ENCODE peak calls at places on chromosomes 2 and 18, in seven cellular contexts. One of them, this sample, is unnamed.
A peak's percentile ranks its signal among the peaks of the same experiment; 100 is the strongest.

GRCh38 chr2:38505779-38506178 is 96.9 kb downstream of the HNRNPLL start:
- DNase-seq in mesendoderm: peak; percentile 67
- DNase-seq in activated CD4-positive, CD25-positive, alpha-beta regulatory T cell treated with anti-CD3 and anti-CD28 coated beads, Interleukin-2, amount 50 U/mL, for 16 hours: no peak
- DNase-seq in stimulated activated CD8-positive, alpha-beta memory T cell treated with anti-CD3 and anti-CD28 coated beads, Interleukin-12 subunit alpha, Interleukin-12 subunit beta, amount 100 ng/mL, for 1 hour: no peak
- DNase-seq in heart right ventricle: peak; percentile 32
- DNase-seq in DMS153: no peak
- DNase-seq in iris pigment epithelial cell: peak; percentile 93
- DNase-seq in this sample: no peak

GRCh38 chr18:61435064-61435652 is 101.9 kb downstream of the CDH20 start:
- DNase-seq in mesendoderm: peak; percentile 64
- DNase-seq in activated CD4-positive, CD25-positive, alpha-beta regulatory T cell treated with anti-CD3 and anti-CD28 coated beads, Interleukin-2, amount 50 U/mL, for 16 hours: no peak
- DNase-seq in stimulated activated CD8-positive, alpha-beta memory T cell treated with anti-CD3 and anti-CD28 coated beads, Interleukin-12 subunit alpha, Interleukin-12 subunit beta, amount 100 ng/mL, for 1 hour: no peak
- DNase-seq in heart right ventricle: no peak
- DNase-seq in DMS153: no peak
- DNase-seq in iris pigment epithelial cell: peak; percentile 17
- DNase-seq in this sample: peak; percentile 1

GRCh38 chr18:46097853-46098615 is at the start of gene ATP5F1A:
- DNase-seq in mesendoderm: peak; percentile 92
- DNase-seq in activated CD4-positive, CD25-positive, alpha-beta regulatory T cell treated with anti-CD3 and anti-CD28 coated beads, Interleukin-2, amount 50 U/mL, for 16 hours: peak; percentile 68
- DNase-seq in stimulated activated CD8-positive, alpha-beta memory T cell treated with anti-CD3 and anti-CD28 coated beads, Interleukin-12 subunit alpha, Interleukin-12 subunit beta, amount 100 ng/mL, for 1 hour: peak; percentile 79
- DNase-seq in heart right ventricle: peak; percentile 95
- DNase-seq in DMS153: peak; percentile 59
- DNase-seq in iris pigment epithelial cell: peak; percentile 87
- DNase-seq in this sample: peak; percentile 77

GRCh38 chr18:32548688-32549087 is 78.0 kb upstream of the GAREM1 start:
- DNase-seq in mesendoderm: peak; percentile 85
- DNase-seq in activated CD4-positive, CD25-positive, alpha-beta regulatory T cell treated with anti-CD3 and anti-CD28 coated beads, Interleukin-2, amount 50 U/mL, for 16 hours: no peak
- DNase-seq in stimulated activated CD8-positive, alpha-beta memory T cell treated with anti-CD3 and anti-CD28 coated beads, Interleukin-12 subunit alpha, Interleukin-12 subunit beta, amount 100 ng/mL, for 1 hour: no peak
- DNase-seq in heart right ventricle: no peak
- DNase-seq in DMS153: peak; percentile 87
- DNase-seq in iris pigment epithelial cell: no peak
- DNase-seq in this sample: no peak

GRCh38 chr2:105644174-105644980 is 100.3 kb upstream of the NCK2 start:
- DNase-seq in mesendoderm: no peak
- DNase-seq in activated CD4-positive, CD25-positive, alpha-beta regulatory T cell treated with anti-CD3 and anti-CD28 coated beads, Interleukin-2, amount 50 U/mL, for 16 hours: no peak
- DNase-seq in stimulated activated CD8-positive, alpha-beta memory T cell treated with anti-CD3 and anti-CD28 coated beads, Interleukin-12 subunit alpha, Interleukin-12 subunit beta, amount 100 ng/mL, for 1 hour: no peak
- DNase-seq in heart right ventricle: no peak
- DNase-seq in DMS153: no peak
- DNase-seq in iris pigment epithelial cell: peak; percentile 10
- DNase-seq in this sample: peak; percentile 19

GRCh38 chr2:32006992-32007391 is 3.8 kb downstream of the MEMO1 start:
- DNase-seq in mesendoderm: no peak
- DNase-seq in activated CD4-positive, CD25-positive, alpha-beta regulatory T cell treated with anti-CD3 and anti-CD28 coated beads, Interleukin-2, amount 50 U/mL, for 16 hours: no peak
- DNase-seq in stimulated activated CD8-positive, alpha-beta memory T cell treated with anti-CD3 and anti-CD28 coated beads, Interleukin-12 subunit alpha, Interleukin-12 subunit beta, amount 100 ng/mL, for 1 hour: no peak
- DNase-seq in heart right ventricle: no peak
- DNase-seq in DMS153: no peak
- DNase-seq in iris pigment epithelial cell: no peak
- DNase-seq in this sample: no peak

GRCh38 chr2:12827721-12828120 is 111.0 kb downstream of the TRIB2 start:
- DNase-seq in mesendoderm: no peak
- DNase-seq in activated CD4-positive, CD25-positive, alpha-beta regulatory T cell treated with anti-CD3 and anti-CD28 coated beads, Interleukin-2, amount 50 U/mL, for 16 hours: no peak
- DNase-seq in stimulated activated CD8-positive, alpha-beta memory T cell treated with anti-CD3 and anti-CD28 coated beads, Interleukin-12 subunit alpha, Interleukin-12 subunit beta, amount 100 ng/mL, for 1 hour: no peak
- DNase-seq in heart right ventricle: no peak
- DNase-seq in DMS153: no peak
- DNase-seq in iris pigment epithelial cell: no peak
- DNase-seq in this sample: no peak

GRCh38 chr2:129922571-129923264 is 56.7 kb upstream of the RAB6C start:
- DNase-seq in mesendoderm: peak; percentile 14
- DNase-seq in activated CD4-positive, CD25-positive, alpha-beta regulatory T cell treated with anti-CD3 and anti-CD28 coated beads, Interleukin-2, amount 50 U/mL, for 16 hours: no peak
- DNase-seq in stimulated activated CD8-positive, alpha-beta memory T cell treated with anti-CD3 and anti-CD28 coated beads, Interleukin-12 subunit alpha, Interleukin-12 subunit beta, amount 100 ng/mL, for 1 hour: no peak
- DNase-seq in heart right ventricle: no peak
- DNase-seq in DMS153: peak; percentile 40
- DNase-seq in iris pigment epithelial cell: no peak
- DNase-seq in this sample: no peak

GRCh38 chr2:118803012-118803411 is 44.4 kb downstream of the EN1 start:
- DNase-seq in mesendoderm: no peak
- DNase-seq in activated CD4-positive, CD25-positive, alpha-beta regulatory T cell treated with anti-CD3 and anti-CD28 coated beads, Interleukin-2, amount 50 U/mL, for 16 hours: no peak
- DNase-seq in stimulated activated CD8-positive, alpha-beta memory T cell treated with anti-CD3 and anti-CD28 coated beads, Interleukin-12 subunit alpha, Interleukin-12 subunit beta, amount 100 ng/mL, for 1 hour: no peak
- DNase-seq in heart right ventricle: no peak
- DNase-seq in DMS153: no peak
- DNase-seq in iris pigment epithelial cell: no peak
- DNase-seq in this sample: no peak

GRCh38 chr18:22505136-22505535 is 87.4 kb upstream of the CTAGE1 start:
- DNase-seq in mesendoderm: no peak
- DNase-seq in activated CD4-positive, CD25-positive, alpha-beta regulatory T cell treated with anti-CD3 and anti-CD28 coated beads, Interleukin-2, amount 50 U/mL, for 16 hours: no peak
- DNase-seq in stimulated activated CD8-positive, alpha-beta memory T cell treated with anti-CD3 and anti-CD28 coated beads, Interleukin-12 subunit alpha, Interleukin-12 subunit beta, amount 100 ng/mL, for 1 hour: no peak
- DNase-seq in heart right ventricle: no peak
- DNase-seq in DMS153: no peak
- DNase-seq in iris pigment epithelial cell: peak; percentile 20
- DNase-seq in this sample: peak; percentile 60

GRCh38 chr2:18795881-18796280 is 206.5 kb upstream of the NT5C1B start:
- DNase-seq in mesendoderm: no peak
- DNase-seq in activated CD4-positive, CD25-positive, alpha-beta regulatory T cell treated with anti-CD3 and anti-CD28 coated beads, Interleukin-2, amount 50 U/mL, for 16 hours: no peak
- DNase-seq in stimulated activated CD8-positive, alpha-beta memory T cell treated with anti-CD3 and anti-CD28 coated beads, Interleukin-12 subunit alpha, Interleukin-12 subunit beta, amount 100 ng/mL, for 1 hour: no peak
- DNase-seq in heart right ventricle: no peak
- DNase-seq in DMS153: no peak
- DNase-seq in iris pigment epithelial cell: peak; percentile 46
- DNase-seq in this sample: peak; percentile 60

GRCh38 chr2:191863988-191864387 is 17.1 kb upstream of the CAVIN2 start:
- DNase-seq in mesendoderm: no peak
- DNase-seq in activated CD4-positive, CD25-positive, alpha-beta regulatory T cell treated with anti-CD3 and anti-CD28 coated beads, Interleukin-2, amount 50 U/mL, for 16 hours: no peak
- DNase-seq in stimulated activated CD8-positive, alpha-beta memory T cell treated with anti-CD3 and anti-CD28 coated beads, Interleukin-12 subunit alpha, Interleukin-12 subunit beta, amount 100 ng/mL, for 1 hour: no peak
- DNase-seq in heart right ventricle: no peak
- DNase-seq in DMS153: no peak
- DNase-seq in iris pigment epithelial cell: peak; percentile 75
- DNase-seq in this sample: peak; percentile 81

GRCh38 chr2:1024981-1025380 is 74.3 kb downstream of the SNTG2 start:
- DNase-seq in mesendoderm: no peak
- DNase-seq in activated CD4-positive, CD25-positive, alpha-beta regulatory T cell treated with anti-CD3 and anti-CD28 coated beads, Interleukin-2, amount 50 U/mL, for 16 hours: no peak
- DNase-seq in stimulated activated CD8-positive, alpha-beta memory T cell treated with anti-CD3 and anti-CD28 coated beads, Interleukin-12 subunit alpha, Interleukin-12 subunit beta, amount 100 ng/mL, for 1 hour: no peak
- DNase-seq in heart right ventricle: no peak
- DNase-seq in DMS153: no peak
- DNase-seq in iris pigment epithelial cell: no peak
- DNase-seq in this sample: no peak

GRCh38 chr2:145845207-145845894 is 1325.4 kb upstream of the ZEB2 start:
- DNase-seq in mesendoderm: no peak
- DNase-seq in activated CD4-positive, CD25-positive, alpha-beta regulatory T cell treated with anti-CD3 and anti-CD28 coated beads, Interleukin-2, amount 50 U/mL, for 16 hours: no peak
- DNase-seq in stimulated activated CD8-positive, alpha-beta memory T cell treated with anti-CD3 and anti-CD28 coated beads, Interleukin-12 subunit alpha, Interleukin-12 subunit beta, amount 100 ng/mL, for 1 hour: no peak
- DNase-seq in heart right ventricle: no peak
- DNase-seq in DMS153: peak; percentile 63
- DNase-seq in iris pigment epithelial cell: peak; percentile 45
- DNase-seq in this sample: no peak

GRCh38 chr2:59874971-59875755 is 678.3 kb downstream of the BCL11A start:
- DNase-seq in mesendoderm: peak; percentile 4
- DNase-seq in activated CD4-positive, CD25-positive, alpha-beta regulatory T cell treated with anti-CD3 and anti-CD28 coated beads, Interleukin-2, amount 50 U/mL, for 16 hours: no peak
- DNase-seq in stimulated activated CD8-positive, alpha-beta memory T cell treated with anti-CD3 and anti-CD28 coated beads, Interleukin-12 subunit alpha, Interleukin-12 subunit beta, amount 100 ng/mL, for 1 hour: no peak
- DNase-seq in heart right ventricle: no peak
- DNase-seq in DMS153: no peak
- DNase-seq in iris pigment epithelial cell: no peak
- DNase-seq in this sample: no peak

GRCh38 chr2:178428396-178428806 is 22.6 kb downstream of the PRKRA start:
- DNase-seq in mesendoderm: no peak
- DNase-seq in activated CD4-positive, CD25-positive, alpha-beta regulatory T cell treated with anti-CD3 and anti-CD28 coated beads, Interleukin-2, amount 50 U/mL, for 16 hours: no peak
- DNase-seq in stimulated activated CD8-positive, alpha-beta memory T cell treated with anti-CD3 and anti-CD28 coated beads, Interleukin-12 subunit alpha, Interleukin-12 subunit beta, amount 100 ng/mL, for 1 hour: no peak
- DNase-seq in heart right ventricle: no peak
- DNase-seq in DMS153: no peak
- DNase-seq in iris pigment epithelial cell: no peak
- DNase-seq in this sample: no peak

GRCh38 chr2:149857344-149857743 is 269.8 kb upstream of the MMADHC start:
- DNase-seq in mesendoderm: no peak
- DNase-seq in activated CD4-positive, CD25-positive, alpha-beta regulatory T cell treated with anti-CD3 and anti-CD28 coated beads, Interleukin-2, amount 50 U/mL, for 16 hours: no peak
- DNase-seq in stimulated activated CD8-positive, alpha-beta memory T cell treated with anti-CD3 and anti-CD28 coated beads, Interleukin-12 subunit alpha, Interleukin-12 subunit beta, amount 100 ng/mL, for 1 hour: no peak
- DNase-seq in heart right ventricle: no peak
- DNase-seq in DMS153: no peak
- DNase-seq in iris pigment epithelial cell: peak; percentile 59
- DNase-seq in this sample: peak; percentile 53

GRCh38 chr2:96245609-96246390 is 20.0 kb downstream of the TMEM127 start:
- DNase-seq in mesendoderm: no peak
- DNase-seq in activated CD4-positive, CD25-positive, alpha-beta regulatory T cell treated with anti-CD3 and anti-CD28 coated beads, Interleukin-2, amount 50 U/mL, for 16 hours: no peak
- DNase-seq in stimulated activated CD8-positive, alpha-beta memory T cell treated with anti-CD3 and anti-CD28 coated beads, Interleukin-12 subunit alpha, Interleukin-12 subunit beta, amount 100 ng/mL, for 1 hour: no peak
- DNase-seq in heart right ventricle: no peak
- DNase-seq in DMS153: no peak
- DNase-seq in iris pigment epithelial cell: peak; percentile 85
- DNase-seq in this sample: peak; percentile 68

GRCh38 chr2:197075754-197076337 is 149.3 kb upstream of the PGAP1 start:
- DNase-seq in mesendoderm: peak; percentile 30
- DNase-seq in activated CD4-positive, CD25-positive, alpha-beta regulatory T cell treated with anti-CD3 and anti-CD28 coated beads, Interleukin-2, amount 50 U/mL, for 16 hours: no peak
- DNase-seq in stimulated activated CD8-positive, alpha-beta memory T cell treated with anti-CD3 and anti-CD28 coated beads, Interleukin-12 subunit alpha, Interleukin-12 subunit beta, amount 100 ng/mL, for 1 hour: no peak
- DNase-seq in heart right ventricle: no peak
- DNase-seq in DMS153: no peak
- DNase-seq in iris pigment epithelial cell: peak; percentile 31
- DNase-seq in this sample: no peak

GRCh38 chr18:5296706-5297320 is 1.3 kb upstream of the ZBTB14 start:
- DNase-seq in mesendoderm: peak; percentile 96
- DNase-seq in activated CD4-positive, CD25-positive, alpha-beta regulatory T cell treated with anti-CD3 and anti-CD28 coated beads, Interleukin-2, amount 50 U/mL, for 16 hours: peak; percentile 18
- DNase-seq in stimulated activated CD8-positive, alpha-beta memory T cell treated with anti-CD3 and anti-CD28 coated beads, Interleukin-12 subunit alpha, Interleukin-12 subunit beta, amount 100 ng/mL, for 1 hour: peak; percentile 34
- DNase-seq in heart right ventricle: peak; percentile 83
- DNase-seq in DMS153: peak; percentile 55
- DNase-seq in iris pigment epithelial cell: peak; percentile 90
- DNase-seq in this sample: peak; percentile 86

GRCh38 chr18:45688834-45689233 is 35.1 kb upstream of the SLC14A1 start:
- DNase-seq in mesendoderm: no peak
- DNase-seq in activated CD4-positive, CD25-positive, alpha-beta regulatory T cell treated with anti-CD3 and anti-CD28 coated beads, Interleukin-2, amount 50 U/mL, for 16 hours: no peak
- DNase-seq in stimulated activated CD8-positive, alpha-beta memory T cell treated with anti-CD3 and anti-CD28 coated beads, Interleukin-12 subunit alpha, Interleukin-12 subunit beta, amount 100 ng/mL, for 1 hour: peak; percentile 55
- DNase-seq in heart right ventricle: no peak
- DNase-seq in DMS153: no peak
- DNase-seq in iris pigment epithelial cell: no peak
- DNase-seq in this sample: no peak

GRCh38 chr2:6896930-6897759 is 19.6 kb downstream of the RSAD2 start:
- DNase-seq in mesendoderm: peak; percentile 29
- DNase-seq in activated CD4-positive, CD25-positive, alpha-beta regulatory T cell treated with anti-CD3 and anti-CD28 coated beads, Interleukin-2, amount 50 U/mL, for 16 hours: no peak
- DNase-seq in stimulated activated CD8-positive, alpha-beta memory T cell treated with anti-CD3 and anti-CD28 coated beads, Interleukin-12 subunit alpha, Interleukin-12 subunit beta, amount 100 ng/mL, for 1 hour: no peak
- DNase-seq in heart right ventricle: no peak
- DNase-seq in DMS153: no peak
- DNase-seq in iris pigment epithelial cell: peak; percentile 49
- DNase-seq in this sample: peak; percentile 57

GRCh38 chr18:13630869-13631268 is 95.5 kb downstream of the FAM210A start:
- DNase-seq in mesendoderm: no peak
- DNase-seq in activated CD4-positive, CD25-positive, alpha-beta regulatory T cell treated with anti-CD3 and anti-CD28 coated beads, Interleukin-2, amount 50 U/mL, for 16 hours: no peak
- DNase-seq in stimulated activated CD8-positive, alpha-beta memory T cell treated with anti-CD3 and anti-CD28 coated beads, Interleukin-12 subunit alpha, Interleukin-12 subunit beta, amount 100 ng/mL, for 1 hour: no peak
- DNase-seq in heart right ventricle: no peak
- DNase-seq in DMS153: no peak
- DNase-seq in iris pigment epithelial cell: no peak
- DNase-seq in this sample: no peak

GRCh38 chr2:2837768-2838547 is 506.9 kb upstream of the MYT1L start:
- DNase-seq in mesendoderm: peak; percentile 41
- DNase-seq in activated CD4-positive, CD25-positive, alpha-beta regulatory T cell treated with anti-CD3 and anti-CD28 coated beads, Interleukin-2, amount 50 U/mL, for 16 hours: no peak
- DNase-seq in stimulated activated CD8-positive, alpha-beta memory T cell treated with anti-CD3 and anti-CD28 coated beads, Interleukin-12 subunit alpha, Interleukin-12 subunit beta, amount 100 ng/mL, for 1 hour: no peak
- DNase-seq in heart right ventricle: no peak
- DNase-seq in DMS153: no peak
- DNase-seq in iris pigment epithelial cell: no peak
- DNase-seq in this sample: no peak

GRCh38 chr2:73289304-73289703 is 4.0 kb downstream of the EGR4 start:
- DNase-seq in mesendoderm: no peak
- DNase-seq in activated CD4-positive, CD25-positive, alpha-beta regulatory T cell treated with anti-CD3 and anti-CD28 coated beads, Interleukin-2, amount 50 U/mL, for 16 hours: no peak
- DNase-seq in stimulated activated CD8-positive, alpha-beta memory T cell treated with anti-CD3 and anti-CD28 coated beads, Interleukin-12 subunit alpha, Interleukin-12 subunit beta, amount 100 ng/mL, for 1 hour: no peak
- DNase-seq in heart right ventricle: no peak
- DNase-seq in DMS153: no peak
- DNase-seq in iris pigment epithelial cell: no peak
- DNase-seq in this sample: no peak

GRCh38 chr2:205747827-205748386 is 65.6 kb downstream of the NRP2 start:
- DNase-seq in mesendoderm: no peak
- DNase-seq in activated CD4-positive, CD25-positive, alpha-beta regulatory T cell treated with anti-CD3 and anti-CD28 coated beads, Interleukin-2, amount 50 U/mL, for 16 hours: no peak
- DNase-seq in stimulated activated CD8-positive, alpha-beta memory T cell treated with anti-CD3 and anti-CD28 coated beads, Interleukin-12 subunit alpha, Interleukin-12 subunit beta, amount 100 ng/mL, for 1 hour: no peak
- DNase-seq in heart right ventricle: no peak
- DNase-seq in DMS153: peak; percentile 29
- DNase-seq in iris pigment epithelial cell: peak; percentile 62
- DNase-seq in this sample: no peak

This sample was measured in fibroblast of lung.